ENCODE peak calls at places on chromosomes 5 and 9, in eight cellular contexts. L, G, I, J, D, Q, M and C are unnamed samples.
A peak's percentile ranks its signal among the peaks of the same experiment; 100 is the strongest.

GRCh38 chr9:23005061-23005690 is 558.6 kb downstream of the DMRTA1 start:
- DNase-seq in L (peak; percentile 50), G (no peak), I (no peak), J (no peak), D (no peak), Q (no peak), M (no peak), C (no peak)

GRCh38 chr5:26813235-26813634 is 225.2 kb downstream of the CDH9 start:
- DNase-seq in L (no peak), G (no peak), I (no peak), J (no peak), D (no peak), Q (no peak), M (no peak), C (no peak)

GRCh38 chr5:168227001-168227400 is 64.4 kb upstream of the WWC1 start:
- DNase-seq in L (peak; percentile 14), G (no peak), I (no peak), J (no peak), D (no peak), Q (no peak), M (no peak), C (peak; percentile 8)

GRCh38 chr9:131986089-131986488 is 93.6 kb downstream of the MED27 start:
- DNase-seq in L (no peak), G (no peak), I (no peak), J (no peak), D (no peak), Q (no peak), M (no peak), C (peak; percentile 68)

GRCh38 chr5:150412319-150413175 is at the start of gene CD74:
- DNase-seq in L (peak; percentile 45), G (no peak), I (peak; percentile 99), J (peak; percentile 85), D (peak; percentile 44), Q (no peak), M (peak; percentile 97), C (peak; percentile 37)

GRCh38 chr5:73908440-73908839 is 282.4 kb downstream of the ARHGEF28 start:
- DNase-seq in L (peak; percentile 15), G (no peak), I (no peak), J (no peak), D (peak; percentile 34), Q (no peak), M (no peak), C (no peak)

GRCh38 chr9:136485651-136486050 is 2.8 kb upstream of the SEC16A start:
- DNase-seq in L (peak; percentile 10), G (no peak), I (no peak), J (no peak), D (no peak), Q (no peak), M (no peak), C (no peak)

GRCh38 chr5:150484964-150485769 is 22.8 kb upstream of the NDST1 start:
- DNase-seq in L (no peak), G (no peak), I (no peak), J (no peak), D (no peak), Q (no peak), M (no peak), C (no peak)

GRCh38 chr9:134223091-134223490 is 58.7 kb upstream of the RNU6ATAC start:
- DNase-seq in L (no peak), G (no peak), I (no peak), J (no peak), D (no peak), Q (no peak), M (no peak), C (no peak)

GRCh38 chr9:104993291-104993963 is 65.5 kb upstream of the ABCA1 start:
- DNase-seq in L (peak; percentile 77), G (no peak), I (no peak), J (peak; percentile 84), D (peak; percentile 93), Q (peak; percentile 48), M (no peak), C (no peak)

GRCh38 chr5:15717002-15717401 is 217.0 kb downstream of the FBXL7 start:
- DNase-seq in L (no peak), G (no peak), I (no peak), J (no peak), D (peak; percentile 56), Q (no peak), M (no peak), C (no peak)

GRCh38 chr9:86626802-86627201 is 272.6 kb upstream of the TUT7 start:
- DNase-seq in L (no peak), G (no peak), I (no peak), J (no peak), D (no peak), Q (no peak), M (no peak), C (no peak)

GRCh38 chr9:130451509-130452388 is 7.0 kb downstream of the ASS1 start:
- DNase-seq in L (peak; percentile 93), G (peak; percentile 28), I (no peak), J (peak; percentile 96), D (peak; percentile 97), Q (peak; percentile 84), M (no peak), C (peak; percentile 84)

GRCh38 chr9:28059192-28059591 is 485.9 kb upstream of the C9orf72 start:
- DNase-seq in L (no peak), G (no peak), I (no peak), J (no peak), D (no peak), Q (no peak), M (no peak), C (no peak)

GRCh38 chr5:131999471-131999931 is 12.0 kb downstream of the ACSL6 start:
- DNase-seq in L (no peak), G (no peak), I (no peak), J (no peak), D (no peak), Q (no peak), M (no peak), C (no peak)

GRCh38 chr5:149452665-149453617 is 73.8 kb upstream of the IL17B start:
- DNase-seq in L (peak; percentile 95), G (no peak), I (no peak), J (peak; percentile 76), D (peak; percentile 92), Q (peak; percentile 88), M (no peak), C (peak; percentile 34)

GRCh38 chr9:136845465-136846261 is 3.4 kb downstream of the AJM1 start:
- DNase-seq in L (no peak), G (no peak), I (no peak), J (no peak), D (no peak), Q (no peak), M (no peak), C (no peak)

GRCh38 chr5:159833846-159834245 is 82.4 kb upstream of the ADRA1B start:
- DNase-seq in L (no peak), G (no peak), I (no peak), J (no peak), D (no peak), Q (no peak), M (no peak), C (no peak)

GRCh38 chr5:43129161-43129560 is 8.4 kb downstream of the ZNF131 start:
- DNase-seq in L (no peak), G (no peak), I (no peak), J (no peak), D (no peak), Q (no peak), M (no peak), C (no peak)

GRCh38 chr9:91777437-91777836 is 172.6 kb downstream of the ROR2 start:
- DNase-seq in L (peak; percentile 51), G (no peak), I (no peak), J (no peak), D (peak; percentile 87), Q (peak; percentile 53), M (no peak), C (no peak)

GRCh38 chr5:109682383-109682782 is 7.3 kb upstream of the MAN2A1 start:
- DNase-seq in L (peak; percentile 28), G (no peak), I (no peak), J (no peak), D (no peak), Q (no peak), M (no peak), C (peak; percentile 16)